ENCODE peak calls at places on chromosome 13, in six cellular contexts. One of them, this sample, is unnamed. For H3K36me3, the result is how much of the 10 kb centered on the place peaks cover.

GRCh38 chr13:73844986-73845385 is 289.2 kb downstream of the KLF12 start:
- DNase-seq in neuronal stem cell: no peak
- DNase-seq in IMR-90: peak
- DNase-seq in mesendoderm: no peak
- DNase-seq in trophoblast cell: no peak
- DNase-seq in H1: no peak
- DNase-seq in this sample: no peak

GRCh38 chr13:28819748-28820098 is 416 bp upstream of the MTUS2 start:
- DNase-seq in neuronal stem cell: peak
- DNase-seq in IMR-90: peak
- DNase-seq in mesendoderm: peak
- DNase-seq in trophoblast cell: peak
- DNase-seq in H1: peak
- DNase-seq in this sample: peak

GRCh38 chr13:46382224-46382623 is 4.8 kb downstream of the RUBCNL start:
- DNase-seq in neuronal stem cell: no peak
- DNase-seq in IMR-90: no peak
- DNase-seq in mesendoderm: no peak
- DNase-seq in trophoblast cell: no peak
- DNase-seq in H1: no peak
- DNase-seq in this sample: no peak

GRCh38 chr13:101157261-101157660 is 259.0 kb downstream of the NALCN start:
- DNase-seq in neuronal stem cell: no peak
- DNase-seq in IMR-90: no peak
- DNase-seq in mesendoderm: peak
- DNase-seq in trophoblast cell: peak
- DNase-seq in H1: no peak
- DNase-seq in this sample: no peak

GRCh38 chr13:107203146-107203847 is 635.4 kb upstream of the ARGLU1 start:
- DNase-seq in neuronal stem cell: peak
- DNase-seq in IMR-90: no peak
- DNase-seq in mesendoderm: peak
- DNase-seq in trophoblast cell: peak
- DNase-seq in H1: peak
- DNase-seq in this sample: peak

GRCh38 chr13:106034201-106034600 is 501.3 kb downstream of the EFNB2 start:
- DNase-seq in neuronal stem cell: no peak
- DNase-seq in IMR-90: no peak
- DNase-seq in mesendoderm: peak
- DNase-seq in trophoblast cell: peak
- DNase-seq in H1: no peak
- DNase-seq in this sample: peak

GRCh38 chr13:112748947-112749346 is 59.1 kb downstream of the ATP11A start:
- DNase-seq in neuronal stem cell: no peak
- DNase-seq in IMR-90: no peak
- DNase-seq in mesendoderm: no peak
- DNase-seq in trophoblast cell: peak
- DNase-seq in H1: no peak
- DNase-seq in this sample: no peak

GRCh38 chr13:51541809-51542258 is 42.4 kb upstream of the WDFY2 start:
- DNase-seq in neuronal stem cell: no peak
- DNase-seq in IMR-90: no peak
- DNase-seq in mesendoderm: no peak
- DNase-seq in trophoblast cell: no peak
- DNase-seq in H1: no peak
- DNase-seq in this sample: no peak

GRCh38 chr13:92842145-92842544 is 384.5 kb upstream of the GPC6 start:
- DNase-seq in neuronal stem cell: no peak
- DNase-seq in IMR-90: peak
- DNase-seq in mesendoderm: peak
- DNase-seq in trophoblast cell: no peak
- DNase-seq in H1: no peak
- DNase-seq in this sample: peak

GRCh38 chr13:73870970-73871935 is 263.0 kb downstream of the KLF12 start:
- DNase-seq in neuronal stem cell: no peak
- DNase-seq in IMR-90: peak
- DNase-seq in mesendoderm: peak
- DNase-seq in trophoblast cell: peak
- DNase-seq in H1: no peak
- DNase-seq in this sample: peak

GRCh38 chr13:95288899-95289500 is 12.3 kb downstream of the ABCC4 start:
- DNase-seq in neuronal stem cell: no peak
- DNase-seq in IMR-90: no peak
- DNase-seq in mesendoderm: no peak
- DNase-seq in trophoblast cell: no peak
- DNase-seq in H1: no peak
- DNase-seq in this sample: peak

GRCh38 chr13:112891477-112892401 is 77.3 kb upstream of the MCF2L start:
- DNase-seq in neuronal stem cell: peak
- DNase-seq in IMR-90: no peak
- DNase-seq in mesendoderm: no peak
- DNase-seq in trophoblast cell: no peak
- DNase-seq in H1: peak
- DNase-seq in this sample: no peak

GRCh38 chr13:100836696-100837095 is 162.1 kb upstream of the TMTC4 start:
- DNase-seq in neuronal stem cell: no peak
- DNase-seq in IMR-90: no peak
- DNase-seq in mesendoderm: no peak
- DNase-seq in trophoblast cell: no peak
- DNase-seq in H1: no peak
- DNase-seq in this sample: no peak

GRCh38 chr13:67416047-67416925 is 186.2 kb upstream of the PCDH9 start:
- DNase-seq in neuronal stem cell: peak
- DNase-seq in IMR-90: peak
- DNase-seq in mesendoderm: peak
- DNase-seq in trophoblast cell: peak
- DNase-seq in H1: peak
- DNase-seq in this sample: peak

DNA sequence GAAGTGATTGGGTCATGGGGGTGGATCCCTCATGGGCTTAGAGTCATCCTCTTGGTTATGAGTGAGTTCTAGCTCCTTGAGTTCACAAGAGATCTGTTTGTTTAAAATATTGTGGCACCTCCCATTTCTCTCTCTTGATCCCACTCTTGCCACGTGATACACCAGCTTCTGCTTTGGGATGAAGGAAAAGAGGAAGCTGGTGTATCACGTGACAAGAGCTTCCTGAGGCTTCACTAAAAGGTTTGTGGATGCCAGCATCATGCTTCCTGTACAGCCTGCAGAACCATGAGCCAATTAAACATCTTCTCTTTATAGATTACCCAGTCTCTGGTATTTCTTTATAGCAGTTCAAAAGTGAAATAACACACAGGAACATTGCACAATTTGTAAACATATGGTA is 352.5 kb upstream of the ATXN8OS start:
- DNase-seq in neuronal stem cell: no peak
- DNase-seq in IMR-90: no peak
- DNase-seq in mesendoderm: no peak
- DNase-seq in trophoblast cell: no peak
- DNase-seq in H1: no peak
- DNase-seq in this sample: no peak
- H2BK120ac ChIP-seq in neuronal stem cell: no peak
- H2BK120ac ChIP-seq in IMR-90: no peak
- H2BK120ac ChIP-seq in mesendoderm: no peak
- H2BK120ac ChIP-seq in trophoblast cell: no peak
- H2BK120ac ChIP-seq in H1: no peak
- H2BK120ac ChIP-seq in this sample: no peak

GRCh38 chr13:48078251-48078656 is 16.6 kb downstream of the MED4 start:
- DNase-seq in neuronal stem cell: no peak
- DNase-seq in IMR-90: no peak
- DNase-seq in mesendoderm: peak
- DNase-seq in trophoblast cell: peak
- DNase-seq in H1: no peak
- DNase-seq in this sample: no peak
- H3K36me3 ChIP-seq in neuronal stem cell: under half
- H3K36me3 ChIP-seq in IMR-90: under half
- H3K36me3 ChIP-seq in mesendoderm: under half
- H3K36me3 ChIP-seq in trophoblast cell: under half
- H3K36me3 ChIP-seq in H1: half or more
- H3K36me3 ChIP-seq in this sample: half or more

GRCh38 chr13:33213024-33213795 is 72.3 kb downstream of the STARD13 start:
- DNase-seq in neuronal stem cell: no peak
- DNase-seq in IMR-90: no peak
- DNase-seq in mesendoderm: peak
- DNase-seq in trophoblast cell: no peak
- DNase-seq in H1: no peak
- DNase-seq in this sample: no peak
- H2BK120ac ChIP-seq in neuronal stem cell: no peak
- H2BK120ac ChIP-seq in IMR-90: peak
- H2BK120ac ChIP-seq in mesendoderm: no peak
- H2BK120ac ChIP-seq in trophoblast cell: no peak
- H2BK120ac ChIP-seq in H1: no peak
- H2BK120ac ChIP-seq in this sample: no peak

GRCh38 chr13:110320645-110321044 is 13.6 kb downstream of the COL4A2 start:
- DNase-seq in neuronal stem cell: no peak
- DNase-seq in IMR-90: no peak
- DNase-seq in mesendoderm: no peak
- DNase-seq in trophoblast cell: no peak
- DNase-seq in H1: no peak
- DNase-seq in this sample: no peak
- H3K36me3 ChIP-seq in neuronal stem cell: under half
- H3K36me3 ChIP-seq in IMR-90: under half
- H3K36me3 ChIP-seq in mesendoderm: under half
- H3K36me3 ChIP-seq in trophoblast cell: under half
- H3K36me3 ChIP-seq in H1: under half
- H3K36me3 ChIP-seq in this sample: under half

DNA sequence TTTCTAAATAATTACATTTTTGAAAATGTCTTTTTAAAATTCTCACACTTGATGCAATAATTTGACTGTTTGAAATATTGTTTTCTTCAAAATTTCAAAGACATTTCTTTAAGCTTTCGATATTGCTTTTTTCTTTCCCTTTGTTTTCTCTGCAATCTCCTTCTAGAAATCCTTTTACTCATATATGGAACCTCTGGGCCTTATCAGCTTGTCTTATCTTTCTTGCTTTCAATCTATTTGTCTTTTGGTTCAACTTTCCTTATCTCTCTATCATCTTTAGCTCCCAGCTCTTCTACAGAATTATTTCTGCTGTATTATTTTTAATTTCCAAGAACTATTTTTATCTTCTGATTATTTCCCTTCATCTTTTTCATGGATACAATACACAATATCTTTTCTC is 80.7 kb upstream of the DIAPH3 start:
- DNase-seq in neuronal stem cell: no peak
- DNase-seq in IMR-90: no peak
- DNase-seq in mesendoderm: peak
- DNase-seq in trophoblast cell: no peak
- DNase-seq in H1: no peak
- DNase-seq in this sample: no peak
- H2BK120ac ChIP-seq in neuronal stem cell: no peak
- H2BK120ac ChIP-seq in IMR-90: no peak
- H2BK120ac ChIP-seq in mesendoderm: no peak
- H2BK120ac ChIP-seq in trophoblast cell: no peak
- H2BK120ac ChIP-seq in H1: no peak
- H2BK120ac ChIP-seq in this sample: no peak

GRCh38 chr13:110662105-110662504 is 43.8 kb downstream of the CARS2 start:
- DNase-seq in neuronal stem cell: no peak
- DNase-seq in IMR-90: no peak
- DNase-seq in mesendoderm: no peak
- DNase-seq in trophoblast cell: no peak
- DNase-seq in H1: no peak
- DNase-seq in this sample: no peak
- H3K36me3 ChIP-seq in neuronal stem cell: under half
- H3K36me3 ChIP-seq in IMR-90: half or more
- H3K36me3 ChIP-seq in mesendoderm: under half
- H3K36me3 ChIP-seq in trophoblast cell: under half
- H3K36me3 ChIP-seq in H1: half or more
- H3K36me3 ChIP-seq in this sample: under half